ENCODE peak calls at places on chromosomes 2 and 18, in six cellular contexts. M is neuronal stem cell, W is mammary epithelial cell, E is fibroblast of lung, Q is endodermal cell, U is upper lobe of right lung. T is an unnamed sample. For H3K9me3, the result is how much of the 10 kb centered on the place peaks cover.

GRCh38 chr2:166653185-166653813 is 159.2 kb upstream of the SCN7A start:
- DNase-seq in M (no peak), W (peak), E (peak), Q (no peak), U (no peak), T (no peak)

GRCh38 chr2:2050321-2050905 is 280.7 kb downstream of the MYT1L start:
- DNase-seq in M (no peak), W (no peak), E (no peak), Q (no peak), U (no peak), T (no peak)

GRCh38 chr2:172287605-172288326 is 139.6 kb upstream of the ITGA6 start:
- DNase-seq in M (no peak), W (no peak), E (no peak), Q (no peak), U (no peak), T (no peak)

GRCh38 chr2:126946323-126947089 is 47.8 kb downstream of the TEX51 start:
- DNase-seq in M (no peak), W (no peak), E (no peak), Q (no peak), U (no peak), T (no peak)

GRCh38 chr2:215435261-215435808 is 533 bp downstream of the FN1 start:
- DNase-seq in M (peak), W (no peak), E (no peak), Q (peak), U (peak), T (no peak)

GRCh38 chr2:5474716-5475115 is 217.5 kb upstream of the SOX11 start:
- DNase-seq in M (no peak), W (no peak), E (no peak), Q (no peak), U (peak), T (no peak)

GRCh38 chr2:121075006-121075545 is 209.9 kb downstream of the TFCP2L1 start:
- DNase-seq in M (peak), W (peak), E (peak), Q (peak), U (no peak), T (no peak)

GRCh38 chr18:51290864-51291263 is 93.4 kb upstream of the MEX3C start:
- DNase-seq in M (no peak), W (peak), E (no peak), Q (no peak), U (no peak), T (no peak)

GRCh38 chr18:39841133-39842041 is 2113.6 kb upstream of the PIK3C3 start:
- DNase-seq in M (peak), W (peak), E (peak), Q (peak), U (peak), T (no peak)

GRCh38 chr18:32343634-32344033 is 127.0 kb downstream of the GAREM1 start:
- DNase-seq in M (no peak), W (no peak), E (no peak), Q (no peak), U (no peak), T (no peak)

GRCh38 chr2:207682557-207682956 is 28.9 kb upstream of the CCNYL1 start:
- DNase-seq in M (no peak), W (no peak), E (no peak), Q (no peak), U (no peak), T (no peak)

GRCh38 chr18:13112982-13113381 is 105.6 kb upstream of the LDLRAD4 start:
- DNase-seq in M (peak), W (peak), E (peak), Q (peak), U (no peak), T (no peak)

GRCh38 chr2:189210250-189211075 is 30.9 kb upstream of the COL5A2 start:
- DNase-seq in M (no peak), W (peak), E (peak), Q (no peak), U (no peak), T (no peak)

GRCh38 chr2:75199428-75200011 is at the start of gene TACR1:
- DNase-seq in M (peak), W (peak), E (peak), Q (peak), U (peak), T (peak)

GRCh38 chr2:200758341-200758740 is 53.4 kb upstream of the BZW1 start:
- DNase-seq in M (no peak), W (no peak), E (no peak), Q (no peak), U (no peak), T (no peak)

GRCh38 chr2:8753609-8754008 is 71.8 kb downstream of the ID2 start:
- DNase-seq in M (no peak), W (no peak), E (no peak), Q (no peak), U (no peak), T (no peak)

GRCh38 chr2:174442546-174443510 is 44.0 kb downstream of the GPR155 start:
- DNase-seq in M (no peak), W (peak), E (peak), Q (peak), U (no peak), T (no peak)

GRCh38 chr2:26448651-26449050 is 29.3 kb downstream of the OTOF start:
- DNase-seq in M (no peak), W (no peak), E (no peak), Q (peak), U (no peak), T (no peak)

GRCh38 chr2:45494978-45495293 is 116.1 kb downstream of the SRBD1 start:
- DNase-seq in M (no peak), W (no peak), E (no peak), Q (no peak), U (no peak), T (no peak)

GRCh38 chr2:104528101-104528500 is 325.8 kb upstream of the POU3F3 start:
- DNase-seq in M (no peak), W (no peak), E (no peak), Q (no peak), U (no peak), T (no peak)

GRCh38 chr2:99984781-99985525 is 157.4 kb downstream of the AFF3 start:
- DNase-seq in M (no peak), W (no peak), E (peak), Q (no peak), U (no peak), T (no peak)

GRCh38 chr2:133993160-133993559 is 260.7 kb upstream of the MGAT5 start:
- DNase-seq in M (no peak), W (no peak), E (no peak), Q (no peak), U (no peak), T (no peak)

GRCh38 chr2:95158891-95159619 is 593 bp downstream of the ZNF514 start:
- DNase-seq in M (peak), W (peak), E (peak), Q (peak), U (peak), T (peak)

GRCh38 chr2:127176371-127177311 is 43.5 kb downstream of the CYP27C1 start:
- DNase-seq in M (no peak), W (peak), E (peak), Q (peak), U (peak), T (no peak)

GRCh38 chr2:189552991-189553404 is 27.6 kb downstream of the SLC40A1 start:
- DNase-seq in M (no peak), W (peak), E (no peak), Q (no peak), U (no peak), T (no peak)

GRCh38 chr2:187994464-187995331 is 297.0 kb upstream of the GULP1 start:
- DNase-seq in M (no peak), W (no peak), E (peak), Q (peak), U (no peak), T (no peak)

GRCh38 chr18:59301974-59302373 is 16.5 kb downstream of the CPLX4 start:
- DNase-seq in M (no peak), W (no peak), E (no peak), Q (no peak), U (no peak), T (no peak)

GRCh38 chr2:238475571-238475970 is 48.8 kb downstream of the ASB1 start:
- DNase-seq in M (no peak), W (no peak), E (no peak), Q (no peak), U (no peak), T (no peak)

GRCh38 chr2:104862061-104862941 is 8.4 kb downstream of the POU3F3 start:
- DNase-seq in M (no peak), W (no peak), E (no peak), Q (peak), U (no peak), T (no peak)

GRCh38 chr2:84980263-84980983 is 9.5 kb downstream of the KCMF1 start:
- DNase-seq in M (no peak), W (no peak), E (no peak), Q (peak), U (no peak), T (no peak)

GRCh38 chr2:186135697-186136096 is 350.4 kb upstream of the ZC3H15 start:
- DNase-seq in M (no peak), W (peak), E (no peak), Q (no peak), U (no peak), T (no peak)

GRCh38 chr2:201999289-201999688 is 34.4 kb upstream of the FZD7 start:
- DNase-seq in M (no peak), W (no peak), E (peak), Q (no peak), U (no peak), T (no peak)

GRCh38 chr2:28250006-28250405 is 142.7 kb upstream of the FOSL2 start:
- DNase-seq in M (no peak), W (peak), E (peak), Q (no peak), U (no peak), T (no peak)

GRCh38 chr2:9415770-9416169 is 7.6 kb downstream of the ITGB1BP1 start:
- DNase-seq in M (no peak), W (no peak), E (no peak), Q (no peak), U (no peak), T (no peak)

GRCh38 chr2:223086360-223086981 is 34.5 kb downstream of the KCNE4 start:
- DNase-seq in M (no peak), W (no peak), E (no peak), Q (no peak), U (no peak), T (no peak)

GRCh38 chr18:3710712-3711269 is 260.8 kb downstream of the TGIF1 start:
- DNase-seq in M (no peak), W (peak), E (peak), Q (no peak), U (peak), T (no peak)

DNA sequence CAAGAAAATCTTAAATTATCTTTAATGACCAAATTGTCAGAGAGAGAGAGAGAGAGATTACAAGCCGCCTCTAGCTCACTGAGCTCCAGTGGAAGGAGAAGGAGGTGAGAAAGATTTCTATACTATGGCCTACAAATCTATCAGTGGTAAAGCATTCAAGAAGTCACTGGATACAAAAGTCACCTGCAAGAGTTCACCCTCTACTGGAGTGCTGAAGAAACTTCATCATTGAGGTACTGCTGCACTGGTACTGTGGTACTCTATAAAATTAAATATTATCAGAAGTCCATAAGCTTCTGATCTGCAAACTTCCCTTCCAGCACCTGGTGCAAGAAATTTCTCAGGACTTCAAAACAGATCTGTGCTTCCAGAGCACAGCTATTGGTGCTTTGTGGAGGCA is 48.3 kb upstream of the AGPS start:
- DNase-seq in M (no peak), W (no peak), E (no peak), Q (no peak), U (no peak), T (no peak)
- H3K9me3 ChIP-seq in M (under half), W (under half), E (under half), Q (under half), U (under half), T (under half)

DNA sequence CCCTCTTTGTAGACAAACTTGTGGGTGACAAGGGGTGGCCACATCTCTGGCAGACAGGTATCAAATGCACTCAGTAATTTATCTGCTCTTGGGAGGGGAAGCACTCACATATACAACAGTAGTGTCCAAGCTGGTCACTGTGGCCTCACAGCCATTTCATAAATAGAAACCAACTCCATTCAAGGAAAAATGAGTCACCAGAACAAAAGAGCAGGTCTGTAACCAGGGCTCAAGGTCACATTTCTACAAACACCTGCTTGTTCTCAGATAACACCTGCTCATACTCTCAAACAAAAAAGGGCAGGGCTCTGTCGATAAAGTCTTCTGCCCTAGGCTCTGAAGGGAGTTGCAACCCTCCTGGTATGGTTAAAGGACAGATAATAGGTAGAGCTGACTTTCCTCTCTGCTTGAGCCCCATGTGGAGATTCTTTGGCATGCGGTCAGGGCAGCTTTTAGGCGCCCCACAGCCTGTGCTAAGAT is 459.0 kb downstream of the BCL11A start:
- DNase-seq in M (no peak), W (no peak), E (no peak), Q (peak), U (no peak), T (no peak)
- H3K27ac ChIP-seq in M (no peak), W (no peak), E (no peak), Q (no peak), U (no peak), T (no peak)

GRCh38 chr2:147325955-147326354 is 518.9 kb upstream of the ACVR2A start:
- DNase-seq in M (no peak), W (no peak), E (no peak), Q (no peak), U (no peak), T (no peak)

GRCh38 chr2:147320148-147320547 is 524.7 kb upstream of the ACVR2A start:
- DNase-seq in M (no peak), W (no peak), E (no peak), Q (no peak), U (no peak), T (no peak)
- H3K9me3 ChIP-seq in M (under half), W (under half), E (under half), Q (under half), U (under half), T (under half)

DNA sequence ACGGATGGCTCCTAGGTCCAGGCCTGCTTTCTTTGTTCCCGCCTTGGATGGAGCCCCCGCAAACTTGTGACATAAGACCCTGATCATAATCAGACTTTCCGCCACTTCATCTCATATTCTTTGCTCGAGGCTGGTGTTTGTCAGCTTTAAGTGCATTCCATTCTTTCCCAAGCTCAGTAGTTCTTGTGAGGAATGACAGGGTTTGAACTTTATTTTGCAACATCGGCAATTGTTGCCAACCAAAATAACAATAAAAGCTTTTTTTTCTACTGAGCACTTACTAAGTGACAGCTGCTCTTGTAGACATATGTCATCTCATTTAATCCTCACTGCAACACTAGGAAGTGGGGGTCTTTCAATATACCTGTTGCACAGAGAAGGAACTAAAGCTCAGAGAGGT is 178.8 kb upstream of the ST6GAL2 start:
- DNase-seq in M (no peak), W (no peak), E (no peak), Q (no peak), U (no peak), T (no peak)
- H3K27ac ChIP-seq in M (no peak), W (no peak), E (no peak), Q (no peak), U (no peak), T (no peak)

GRCh38 chr2:107466241-107466640 is 360.5 kb upstream of the RGPD4 start:
- DNase-seq in M (no peak), W (no peak), E (no peak), Q (no peak), U (no peak), T (no peak)
- H3K9me3 ChIP-seq in M (under half), W (under half), E (under half), Q (under half), U (under half), T (under half)

T was measured in CD4-positive, alpha-beta T cell.